ENCODE peak calls at places on chromosomes 11 and 22, in four cellular contexts. M is AG10803; X is effector memory CD8-positive, alpha-beta T cell; W is DMS153. Z is an unnamed sample.

GRCh38 chr11:23413057-23413456 is 552.8 kb upstream of the CCDC179 start:
- DNase-seq in M (no peak), X (no peak), W (no peak), Z (no peak)

GRCh38 chr22:24402460-24403192 is 24.8 kb upstream of the ADORA2A start:
- DNase-seq in M (peak; percentile 93), X (no peak), W (peak; percentile 82), Z (no peak)

GRCh38 chr11:73528420-73528819 is 69.5 kb downstream of the FAM168A start:
- DNase-seq in M (peak; percentile 26), X (no peak), W (no peak), Z (no peak)

GRCh38 chr11:96259053-96259837 is 83.8 kb downstream of the MAML2 start:
- DNase-seq in M (peak; percentile 80), X (no peak), W (no peak), Z (no peak)

GRCh38 chr11:97965849-97966646 is 1054.7 kb upstream of the CNTN5 start:
- DNase-seq in M (peak; percentile 87), X (no peak), W (no peak), Z (no peak)

GRCh38 chr11:102135256-102135655 is 25.0 kb downstream of the YAP1 start:
- DNase-seq in M (no peak), X (no peak), W (no peak), Z (no peak)

GRCh38 chr11:1500466-1501420 is 14.2 kb upstream of the MOB2 start:
- DNase-seq in M (no peak), X (no peak), W (no peak), Z (no peak)

GRCh38 chr11:13054278-13054677 is 45.2 kb downstream of the RASSF10 start:
- DNase-seq in M (no peak), X (no peak), W (no peak), Z (no peak)

GRCh38 chr11:85941380-85941973 is 86.3 kb downstream of the CCDC83 start:
- DNase-seq in M (peak; percentile 75), X (no peak), W (no peak), Z (no peak)

GRCh38 chr11:134756811-134757540 is 344.9 kb upstream of the B3GAT1 start:
- DNase-seq in M (no peak), X (no peak), W (no peak), Z (no peak)

GRCh38 chr11:14644396-14645246 is 1.0 kb downstream of the PDE3B start:
- DNase-seq in M (no peak), X (peak; percentile 43), W (no peak), Z (peak; percentile 37)

GRCh38 chr11:69437001-69437875 is 44.2 kb upstream of the LINC01488 start:
- DNase-seq in M (no peak), X (no peak), W (no peak), Z (no peak)

GRCh38 chr11:110862407-110862806 is 150.2 kb upstream of the ARHGAP20 start:
- DNase-seq in M (no peak), X (no peak), W (peak; percentile 57), Z (no peak)

GRCh38 chr22:46054091-46054877 is 77.3 kb upstream of the WNT7B start:
- DNase-seq in M (peak; percentile 88), X (no peak), W (peak; percentile 50), Z (no peak)

Z was measured in natural killer cell.